ENCODE peak calls at places on chromosomes 1 and 21, in seven cellular contexts. P is esophagus squamous epithelium, S is Panc1, Y is aorta, O is spleen, B is neuronal stem cell, D is psoas muscle. A is an unnamed sample.

GRCh38 chr1:115531806-115532359 is 109.9 kb upstream of the VANGL1 start:
- DNase-seq in D (no peak), Y (no peak), O (no peak), B (no peak), S (no peak), P (no peak), A (no peak)

GRCh38 chr1:36160949-36161485 is 5.1 kb downstream of the MAP7D1 start:
- DNase-seq in P (no peak), O (peak; percentile 91), D (peak; percentile 71), B (no peak), S (no peak), Y (peak; percentile 86), A (no peak)

GRCh38 chr1:103460496-103460895 is 65.0 kb upstream of the RNPC3 start:
- DNase-seq in P (no peak), Y (no peak), B (peak; percentile 64), O (no peak), S (no peak), D (no peak), A (no peak)

GRCh38 chr1:180563013-180563827 is 4.5 kb downstream of the OVAAL start:
- DNase-seq in B (no peak), D (no peak), O (no peak), S (no peak), Y (no peak), P (no peak), A (no peak)

GRCh38 chr1:248850536-248851251 is 8.2 kb downstream of the ZNF692 start:
- DNase-seq in Y (no peak), O (no peak), D (no peak), P (no peak), B (no peak), S (no peak), A (no peak)

GRCh38 chr1:111695801-111696200 is 43.4 kb downstream of the INKA2 start:
- DNase-seq in D (no peak), P (no peak), S (no peak), B (no peak), Y (no peak), O (no peak), A (no peak)

GRCh38 chr1:109918077-109918606 is 7.5 kb downstream of the CSF1 start:
- DNase-seq in S (no peak), O (peak; percentile 18), P (no peak), Y (no peak), D (no peak), B (no peak), A (no peak)

GRCh38 chr21:42844411-42845113 is 34.8 kb downstream of the WDR4 start:
- DNase-seq in S (no peak), D (peak; percentile 43), O (peak; percentile 70), P (no peak), B (no peak), Y (no peak), A (no peak)

GRCh38 chr1:106536741-106537140 is 519.7 kb upstream of the PRMT6 start:
- DNase-seq in O (no peak), P (no peak), S (no peak), D (no peak), Y (no peak), B (no peak), A (no peak)

GRCh38 chr1:218967836-218968235 is 205.8 kb upstream of the LYPLAL1 start:
- DNase-seq in P (no peak), D (no peak), O (no peak), Y (no peak), B (no peak), S (no peak), A (no peak)

GRCh38 chr21:34807146-34807880 is 138.5 kb downstream of the CLIC6 start:
- DNase-seq in O (no peak), B (no peak), P (no peak), S (peak; percentile 80), D (no peak), Y (peak; percentile 67), A (no peak)

GRCh38 chr1:103516693-103517092 is 8.8 kb upstream of the RNPC3 start:
- DNase-seq in Y (no peak), O (no peak), B (no peak), P (no peak), D (no peak), S (no peak), A (no peak)

GRCh38 chr21:37338671-37339526 is 27.7 kb upstream of the DYRK1A start:
- DNase-seq in B (no peak), S (peak; percentile 84), D (peak; percentile 49), O (no peak), P (no peak), Y (peak; percentile 59), A (no peak)

GRCh38 chr1:154574715-154575114 is 7.1 kb downstream of the CHRNB2 start:
- DNase-seq in D (no peak), S (no peak), Y (no peak), P (no peak), O (no peak), B (no peak), A (no peak)

GRCh38 chr1:37602750-37603694 is 7.3 kb upstream of the GNL2 start:
- DNase-seq in Y (no peak), P (no peak), B (peak; percentile 41), O (no peak), D (no peak), S (peak; percentile 10), A (peak; percentile 11)

GRCh38 chr21:44766818-44767354 is 34.7 kb downstream of the UBE2G2 start:
- DNase-seq in O (no peak), Y (no peak), S (no peak), B (no peak), P (no peak), D (no peak), A (no peak)

GRCh38 chr1:231418101-231418740 is 3.9 kb downstream of the EGLN1 start:
- DNase-seq in O (no peak), D (no peak), Y (no peak), P (no peak), S (no peak), B (no peak), A (no peak)

GRCh38 chr1:156838972-156839371 is 19.9 kb downstream of the INSRR start:
- DNase-seq in S (peak; percentile 27), B (no peak), O (peak; percentile 56), P (no peak), Y (no peak), D (no peak), A (no peak)

GRCh38 chr1:41362749-41363631 is 1.8 kb downstream of the FOXO6 start:
- DNase-seq in B (no peak), S (no peak), O (peak; percentile 64), D (no peak), Y (no peak), P (no peak), A (no peak)

DNA sequence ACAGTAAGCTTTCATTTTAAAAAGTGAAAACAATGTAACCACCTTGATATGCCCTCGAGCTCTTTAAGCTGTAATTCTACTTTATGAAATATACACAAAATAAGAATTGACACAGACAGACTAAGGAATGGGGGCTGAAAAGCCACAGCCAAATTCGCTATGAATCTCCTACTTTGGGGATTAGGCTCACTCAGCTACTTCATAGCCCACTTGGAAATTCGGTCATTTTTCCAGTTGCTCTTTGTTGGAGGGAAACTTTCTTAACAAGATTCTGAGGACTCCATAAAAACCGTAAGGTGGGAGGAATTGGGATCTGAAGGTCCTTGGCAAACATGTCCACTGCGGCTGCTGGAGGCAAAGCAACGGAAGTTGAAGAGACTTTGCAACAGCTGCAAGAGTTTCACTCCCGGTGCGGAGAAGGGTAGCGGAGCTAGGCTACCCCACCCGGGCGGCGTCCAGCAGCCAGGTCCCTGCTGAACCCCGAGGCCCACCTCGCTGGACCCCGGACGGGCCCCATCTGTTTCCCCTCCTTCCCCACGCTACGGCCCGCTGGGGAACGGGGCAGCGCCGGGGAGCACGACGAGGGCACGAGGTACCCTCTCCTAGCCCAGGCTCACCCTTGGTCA is 634 bp downstream of the MYCBP start:
- DNase-seq in B (no peak), Y (no peak), D (peak; percentile 23), S (no peak), O (no peak), P (no peak), A (no peak)
- H3K27ac ChIP-seq in B (no peak overlapping the region), Y (no peak overlapping the region), D (peak overlapping the region; percentile 77), S (peak overlapping the region; percentile 83), O (peak overlapping the region; percentile 85), P (peak overlapping the region; percentile 71), A (no peak overlapping the region)

GRCh38 chr1:25034736-25035522 is 104.9 kb upstream of the RUNX3 start:
- DNase-seq in B (no peak), D (no peak), S (no peak), P (no peak), Y (no peak), O (no peak), A (no peak)
- H3K4me1 ChIP-seq in B (no peaks in the 10 kb centered on the region), D (no peaks in the 10 kb centered on the region), S (no peaks in the 10 kb centered on the region), P (no peaks in the 10 kb centered on the region), Y (no peaks in the 10 kb centered on the region), O (peaks cover 40% of the 10 kb centered on the region), A (no peaks in the 10 kb centered on the region)

DNA sequence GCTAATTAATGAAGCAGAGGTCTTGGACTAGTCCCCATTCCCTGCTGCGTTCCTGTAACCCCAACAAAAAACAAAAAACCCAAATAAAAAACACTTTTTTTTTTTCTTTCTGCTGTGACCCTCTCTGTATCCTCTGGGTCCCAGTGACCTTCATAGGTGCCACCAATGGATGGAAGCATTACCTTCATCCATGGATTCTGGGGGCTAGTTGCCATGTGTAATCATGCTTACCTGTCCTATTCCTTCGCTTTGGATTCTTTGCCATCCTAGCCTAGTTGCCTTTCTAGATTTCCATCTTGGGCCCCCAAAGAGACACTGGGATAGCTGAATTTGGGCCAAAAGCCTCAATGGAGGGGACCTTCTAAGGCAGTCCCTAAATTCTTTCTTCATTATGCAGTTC is 1208.7 kb downstream of the BRINP3 start:
- DNase-seq in S (no peak), D (no peak), B (peak; percentile 8), P (no peak), O (no peak), Y (no peak), A (peak; percentile 37)
- H3K9me3 ChIP-seq in S (peaks cover 4% of the 10 kb centered on the region), D (peaks cover 14% of the 10 kb centered on the region), B (peaks cover 13% of the 10 kb centered on the region), P (peaks cover 44% of the 10 kb centered on the region), O (peaks cover 80% of the 10 kb centered on the region), Y (peaks cover 6% of the 10 kb centered on the region), A (no peaks in the 10 kb centered on the region)

GRCh38 chr1:53367503-53368313 is 39.8 kb upstream of the LRP8 start:
- DNase-seq in P (no peak), O (peak; percentile 80), S (no peak), Y (peak; percentile 50), D (no peak), B (no peak), A (no peak)

GRCh38 chr1:53369034-53369750 is 41.3 kb upstream of the LRP8 start:
- DNase-seq in Y (peak; percentile 14), P (no peak), S (no peak), D (no peak), B (no peak), O (peak; percentile 58), A (no peak)

GRCh38 chr1:53365405-53366063 is 37.7 kb upstream of the LRP8 start:
- DNase-seq in B (no peak), P (no peak), S (no peak), Y (peak; percentile 41), O (peak; percentile 64), D (no peak), A (no peak)

GRCh38 chr1:53368314-53369033 is 40.6 kb upstream of the LRP8 start:
- DNase-seq in S (no peak), D (no peak), P (no peak), B (no peak), O (peak; percentile 80), Y (peak; percentile 47), A (no peak)

DNA sequence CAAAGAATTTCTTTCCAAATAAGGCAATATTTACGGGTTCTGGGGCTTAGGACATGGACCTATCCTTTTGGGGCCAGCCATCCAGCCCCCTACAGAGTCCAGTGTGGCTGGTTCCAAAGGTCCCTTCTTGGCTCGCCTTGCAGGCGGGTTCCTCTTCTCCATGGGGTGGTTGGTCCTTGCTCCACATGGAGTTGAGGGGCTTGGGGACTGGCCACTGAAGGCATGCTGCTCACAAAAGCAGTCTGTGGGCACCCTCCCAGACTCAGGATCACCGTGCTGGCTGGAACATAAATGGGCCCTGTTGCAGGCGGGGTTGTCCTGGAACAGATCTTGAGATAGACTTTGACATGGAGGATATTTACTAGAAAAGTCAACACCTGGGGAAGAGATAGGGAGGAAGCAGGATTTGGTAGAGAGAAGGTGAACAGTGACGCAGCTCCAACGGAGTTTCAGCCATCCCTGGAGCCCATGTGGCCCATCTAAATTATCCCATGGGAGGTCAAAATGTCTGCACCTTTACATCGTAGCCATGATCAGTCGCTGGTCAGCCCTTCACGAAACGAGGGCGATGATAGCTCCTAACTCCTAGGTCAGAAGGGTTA is 39.1 kb upstream of the LRP8 start:
- DNase-seq in B (no peak), S (no peak), P (no peak), D (no peak), O (peak; percentile 38), Y (peak; percentile 37), A (no peak)
- H3K27ac ChIP-seq in B (no peak overlapping the region), S (no peak overlapping the region), P (no peak overlapping the region), D (no peak overlapping the region), O (peak overlapping the region; percentile 72), Y (no peak overlapping the region), A (no peak overlapping the region)

A was measured in iPS DF 6.9.